ENCODE peak calls at places on chromosomes 3 and 15, in seven cellular contexts. One of them, this sample, is unnamed.

GRCh38 chr3:71317749-71318458 is 265.6 kb downstream of the FOXP1 start:
- DNase-seq in stimulated activated naive CD8-positive, alpha-beta T cell treated with anti-CD3 and anti-CD28 coated beads, Interleukin-15, amount 100 ng/mL, for 72 hours: no peak
- DNase-seq in hypothalamus: no peak
- DNase-seq in heart left ventricle: no peak
- DNase-seq in dorsolateral prefrontal cortex: no peak
- DNase-seq in neural progenitor cell: no peak
- DNase-seq in AG04450: peak
- DNase-seq in this sample: no peak

GRCh38 chr3:113374078-113374477 is 67.2 kb downstream of the CFAP44 start:
- DNase-seq in heart left ventricle: no peak
- DNase-seq in dorsolateral prefrontal cortex: no peak
- DNase-seq in stimulated activated naive CD8-positive, alpha-beta T cell treated with anti-CD3 and anti-CD28 coated beads, Interleukin-15, amount 100 ng/mL, for 72 hours: no peak
- DNase-seq in AG04450: no peak
- DNase-seq in neural progenitor cell: no peak
- DNase-seq in hypothalamus: no peak
- DNase-seq in this sample: no peak

GRCh38 chr3:10399634-10400033 is 78.7 kb upstream of the SEC13 start:
- DNase-seq in AG04450: no peak
- DNase-seq in stimulated activated naive CD8-positive, alpha-beta T cell treated with anti-CD3 and anti-CD28 coated beads, Interleukin-15, amount 100 ng/mL, for 72 hours: no peak
- DNase-seq in hypothalamus: no peak
- DNase-seq in neural progenitor cell: no peak
- DNase-seq in dorsolateral prefrontal cortex: no peak
- DNase-seq in heart left ventricle: no peak
- DNase-seq in this sample: no peak

GRCh38 chr3:52830535-52831258 is at the start of gene ITIH4:
- DNase-seq in hypothalamus: no peak
- DNase-seq in heart left ventricle: no peak
- DNase-seq in stimulated activated naive CD8-positive, alpha-beta T cell treated with anti-CD3 and anti-CD28 coated beads, Interleukin-15, amount 100 ng/mL, for 72 hours: no peak
- DNase-seq in neural progenitor cell: no peak
- DNase-seq in AG04450: no peak
- DNase-seq in dorsolateral prefrontal cortex: no peak
- DNase-seq in this sample: no peak

GRCh38 chr3:172127141-172127540 is 87.8 kb downstream of the FNDC3B start:
- DNase-seq in neural progenitor cell: no peak
- DNase-seq in heart left ventricle: no peak
- DNase-seq in hypothalamus: no peak
- DNase-seq in AG04450: no peak
- DNase-seq in dorsolateral prefrontal cortex: no peak
- DNase-seq in stimulated activated naive CD8-positive, alpha-beta T cell treated with anti-CD3 and anti-CD28 coated beads, Interleukin-15, amount 100 ng/mL, for 72 hours: no peak
- DNase-seq in this sample: no peak

GRCh38 chr3:161348791-161349400 is 22.4 kb downstream of the SPTSSB start:
- DNase-seq in heart left ventricle: no peak
- DNase-seq in neural progenitor cell: no peak
- DNase-seq in AG04450: no peak
- DNase-seq in stimulated activated naive CD8-positive, alpha-beta T cell treated with anti-CD3 and anti-CD28 coated beads, Interleukin-15, amount 100 ng/mL, for 72 hours: no peak
- DNase-seq in hypothalamus: no peak
- DNase-seq in dorsolateral prefrontal cortex: no peak
- DNase-seq in this sample: no peak

GRCh38 chr3:151230644-151231043 is 27.6 kb upstream of the GPR171 start:
- DNase-seq in heart left ventricle: no peak
- DNase-seq in neural progenitor cell: no peak
- DNase-seq in stimulated activated naive CD8-positive, alpha-beta T cell treated with anti-CD3 and anti-CD28 coated beads, Interleukin-15, amount 100 ng/mL, for 72 hours: no peak
- DNase-seq in hypothalamus: no peak
- DNase-seq in AG04450: no peak
- DNase-seq in dorsolateral prefrontal cortex: no peak
- DNase-seq in this sample: no peak

GRCh38 chr3:64143399-64144130 is 81.7 kb downstream of the PRICKLE2 start:
- DNase-seq in neural progenitor cell: no peak
- DNase-seq in dorsolateral prefrontal cortex: no peak
- DNase-seq in stimulated activated naive CD8-positive, alpha-beta T cell treated with anti-CD3 and anti-CD28 coated beads, Interleukin-15, amount 100 ng/mL, for 72 hours: no peak
- DNase-seq in heart left ventricle: no peak
- DNase-seq in hypothalamus: no peak
- DNase-seq in AG04450: peak
- DNase-seq in this sample: no peak

GRCh38 chr3:133547432-133548041 is 25.9 kb upstream of the CDV3 start:
- DNase-seq in dorsolateral prefrontal cortex: no peak
- DNase-seq in hypothalamus: no peak
- DNase-seq in stimulated activated naive CD8-positive, alpha-beta T cell treated with anti-CD3 and anti-CD28 coated beads, Interleukin-15, amount 100 ng/mL, for 72 hours: no peak
- DNase-seq in heart left ventricle: peak
- DNase-seq in AG04450: no peak
- DNase-seq in neural progenitor cell: no peak
- DNase-seq in this sample: no peak

GRCh38 chr3:151357461-151357850 is 27.1 kb downstream of the P2RY12 start:
- DNase-seq in stimulated activated naive CD8-positive, alpha-beta T cell treated with anti-CD3 and anti-CD28 coated beads, Interleukin-15, amount 100 ng/mL, for 72 hours: no peak
- DNase-seq in neural progenitor cell: no peak
- DNase-seq in AG04450: no peak
- DNase-seq in dorsolateral prefrontal cortex: no peak
- DNase-seq in heart left ventricle: no peak
- DNase-seq in hypothalamus: no peak
- DNase-seq in this sample: no peak

GRCh38 chr3:69791111-69791510 is 51.8 kb downstream of the MITF start:
- DNase-seq in hypothalamus: no peak
- DNase-seq in heart left ventricle: peak
- DNase-seq in AG04450: no peak
- DNase-seq in dorsolateral prefrontal cortex: no peak
- DNase-seq in stimulated activated naive CD8-positive, alpha-beta T cell treated with anti-CD3 and anti-CD28 coated beads, Interleukin-15, amount 100 ng/mL, for 72 hours: no peak
- DNase-seq in neural progenitor cell: no peak
- DNase-seq in this sample: no peak

GRCh38 chr3:122859021-122859805 is 64.3 kb downstream of the SLC49A4 start:
- DNase-seq in stimulated activated naive CD8-positive, alpha-beta T cell treated with anti-CD3 and anti-CD28 coated beads, Interleukin-15, amount 100 ng/mL, for 72 hours: no peak
- DNase-seq in hypothalamus: no peak
- DNase-seq in neural progenitor cell: no peak
- DNase-seq in dorsolateral prefrontal cortex: no peak
- DNase-seq in heart left ventricle: no peak
- DNase-seq in AG04450: no peak
- DNase-seq in this sample: no peak

GRCh38 chr3:34001022-34001421 is 202.6 kb downstream of the PDCD6IP start:
- DNase-seq in neural progenitor cell: peak
- DNase-seq in hypothalamus: no peak
- DNase-seq in dorsolateral prefrontal cortex: no peak
- DNase-seq in stimulated activated naive CD8-positive, alpha-beta T cell treated with anti-CD3 and anti-CD28 coated beads, Interleukin-15, amount 100 ng/mL, for 72 hours: no peak
- DNase-seq in heart left ventricle: no peak
- DNase-seq in AG04450: no peak
- DNase-seq in this sample: no peak

GRCh38 chr3:49930922-49931321 is 1.3 kb upstream of the MON1A start:
- DNase-seq in neural progenitor cell: peak
- DNase-seq in heart left ventricle: no peak
- DNase-seq in dorsolateral prefrontal cortex: no peak
- DNase-seq in AG04450: no peak
- DNase-seq in hypothalamus: no peak
- DNase-seq in stimulated activated naive CD8-positive, alpha-beta T cell treated with anti-CD3 and anti-CD28 coated beads, Interleukin-15, amount 100 ng/mL, for 72 hours: no peak
- DNase-seq in this sample: no peak

GRCh38 chr3:139937674-139938279 is 2.8 kb downstream of the CLSTN2 start:
- DNase-seq in dorsolateral prefrontal cortex: no peak
- DNase-seq in neural progenitor cell: peak
- DNase-seq in stimulated activated naive CD8-positive, alpha-beta T cell treated with anti-CD3 and anti-CD28 coated beads, Interleukin-15, amount 100 ng/mL, for 72 hours: peak
- DNase-seq in heart left ventricle: peak
- DNase-seq in hypothalamus: peak
- DNase-seq in AG04450: peak
- DNase-seq in this sample: no peak

GRCh38 chr3:134373278-134373941 is 837 bp downstream of the AMOTL2 start:
- DNase-seq in heart left ventricle: peak
- DNase-seq in AG04450: peak
- DNase-seq in hypothalamus: peak
- DNase-seq in dorsolateral prefrontal cortex: peak
- DNase-seq in neural progenitor cell: peak
- DNase-seq in stimulated activated naive CD8-positive, alpha-beta T cell treated with anti-CD3 and anti-CD28 coated beads, Interleukin-15, amount 100 ng/mL, for 72 hours: no peak
- DNase-seq in this sample: peak

GRCh38 chr15:83304861-83305661 is 20.6 kb upstream of the BNC1 start:
- DNase-seq in heart left ventricle: no peak
- DNase-seq in neural progenitor cell: no peak
- DNase-seq in AG04450: no peak
- DNase-seq in dorsolateral prefrontal cortex: no peak
- DNase-seq in hypothalamus: no peak
- DNase-seq in stimulated activated naive CD8-positive, alpha-beta T cell treated with anti-CD3 and anti-CD28 coated beads, Interleukin-15, amount 100 ng/mL, for 72 hours: no peak
- DNase-seq in this sample: no peak

GRCh38 chr15:91946914-91947313 is 93.4 kb downstream of the SLCO3A1 start:
- DNase-seq in hypothalamus: no peak
- DNase-seq in heart left ventricle: no peak
- DNase-seq in neural progenitor cell: peak
- DNase-seq in AG04450: no peak
- DNase-seq in stimulated activated naive CD8-positive, alpha-beta T cell treated with anti-CD3 and anti-CD28 coated beads, Interleukin-15, amount 100 ng/mL, for 72 hours: no peak
- DNase-seq in dorsolateral prefrontal cortex: no peak
- DNase-seq in this sample: no peak

GRCh38 chr3:194633349-194634004 is at the start of gene TMEM44:
- DNase-seq in stimulated activated naive CD8-positive, alpha-beta T cell treated with anti-CD3 and anti-CD28 coated beads, Interleukin-15, amount 100 ng/mL, for 72 hours: peak
- DNase-seq in AG04450: peak
- DNase-seq in heart left ventricle: peak
- DNase-seq in neural progenitor cell: peak
- DNase-seq in dorsolateral prefrontal cortex: no peak
- DNase-seq in hypothalamus: peak
- DNase-seq in this sample: peak

GRCh38 chr15:77070180-77070499 is 769 bp downstream of the TSPAN3 start:
- DNase-seq in hypothalamus: no peak
- DNase-seq in stimulated activated naive CD8-positive, alpha-beta T cell treated with anti-CD3 and anti-CD28 coated beads, Interleukin-15, amount 100 ng/mL, for 72 hours: no peak
- DNase-seq in AG04450: no peak
- DNase-seq in heart left ventricle: no peak
- DNase-seq in dorsolateral prefrontal cortex: no peak
- DNase-seq in neural progenitor cell: no peak
- DNase-seq in this sample: no peak

GRCh38 chr3:149808209-149808829 is 4.7 kb upstream of the RNF13 start:
- DNase-seq in stimulated activated naive CD8-positive, alpha-beta T cell treated with anti-CD3 and anti-CD28 coated beads, Interleukin-15, amount 100 ng/mL, for 72 hours: peak
- DNase-seq in neural progenitor cell: peak
- DNase-seq in heart left ventricle: peak
- DNase-seq in hypothalamus: peak
- DNase-seq in dorsolateral prefrontal cortex: peak
- DNase-seq in AG04450: peak
- DNase-seq in this sample: peak

This sample was measured in pulmonary artery endothelial cell.